ENCODE peak calls at places on chromosomes 5 and 9, in five cellular contexts. X is colonic mucosa, E is keratinocyte, M is Karpas-422, V is HCT116. W is an unnamed sample. For H3K4me1 and H3K9me3, the result is how much of the 10 kb centered on the place peaks cover.

GRCh38 chr9:37486616-37487544 is 1.1 kb downstream of the POLR1E start:
- DNase-seq in X (no peak), E (no peak), M (no peak), V (no peak), W (no peak)

GRCh38 chr9:121860213-121860612 is 208.8 kb downstream of the DAB2IP start:
- DNase-seq in X (no peak), E (no peak), M (no peak), V (no peak), W (peak)

GRCh38 chr9:29625292-29625731 is 2052.0 kb upstream of the C9orf72 start:
- DNase-seq in X (no peak), E (no peak), M (no peak), V (no peak), W (no peak)

GRCh38 chr5:134131578-134132350 is 17.3 kb downstream of the TCF7 start:
- DNase-seq in X (no peak), E (no peak), M (no peak), V (no peak), W (no peak)

GRCh38 chr9:98707158-98708102 is 1.3 kb downstream of the GABBR2 start:
- DNase-seq in X (no peak), E (no peak), M (no peak), V (peak), W (peak)

GRCh38 chr5:3218916-3219650 is 376.5 kb upstream of the IRX1 start:
- DNase-seq in X (peak), E (no peak), M (no peak), V (no peak), W (no peak)

GRCh38 chr9:120538339-120538738 is 41.6 kb downstream of the CDK5RAP2 start:
- DNase-seq in X (no peak), E (no peak), M (no peak), V (no peak), W (no peak)

GRCh38 chr5:74492230-74492629 is 148.3 kb downstream of the ENC1 start:
- DNase-seq in X (no peak), E (no peak), M (no peak), V (no peak), W (no peak)

GRCh38 chr9:131436865-131437271 is 43.0 kb downstream of the PRRC2B start:
- DNase-seq in X (no peak), E (no peak), M (no peak), V (no peak), W (peak)

GRCh38 chr5:54643679-54644078 is 126.1 kb downstream of the SNX18 start:
- DNase-seq in X (no peak), E (peak), M (no peak), V (peak), W (no peak)

GRCh38 chr9:112846528-112847488 is 43.9 kb downstream of the SLC46A2 start:
- DNase-seq in X (no peak), E (no peak), M (no peak), V (no peak), W (peak)

GRCh38 chr9:95666096-95666784 is 149.5 kb upstream of the PTCH1 start:
- DNase-seq in X (no peak), E (no peak), M (no peak), V (no peak), W (no peak)

GRCh38 chr5:112586596-112587062 is 151.1 kb upstream of the APC start:
- DNase-seq in X (no peak), E (no peak), M (peak), V (no peak), W (peak)

GRCh38 chr9:38153152-38153909 is 84.3 kb upstream of the SHB start:
- DNase-seq in X (no peak), E (no peak), M (no peak), V (no peak), W (no peak)

GRCh38 chr9:131094622-131095021 is 1.7 kb upstream of the AIF1L start:
- DNase-seq in X (peak), E (no peak), M (no peak), V (no peak), W (no peak)

GRCh38 chr5:131079232-131079631 is 85.8 kb downstream of the HINT1 start:
- DNase-seq in X (no peak), E (no peak), M (no peak), V (no peak), W (no peak)

GRCh38 chr5:132425009-132425937 is 55.8 kb downstream of the SLC22A5 start:
- DNase-seq in X (peak), E (no peak), M (peak), V (no peak), W (no peak)

GRCh38 chr5:145847499-145848497 is 12.7 kb upstream of the PRELID2 start:
- DNase-seq in X (no peak), E (peak), M (no peak), V (peak), W (no peak)

GRCh38 chr5:41408676-41409443 is 101.5 kb downstream of the PLCXD3 start:
- DNase-seq in X (peak), E (no peak), M (no peak), V (no peak), W (peak)

GRCh38 chr9:97858826-97859225 is 5.8 kb downstream of the FOXE1 start:
- DNase-seq in X (no peak), E (no peak), M (no peak), V (no peak), W (no peak)

GRCh38 chr9:124934290-124934689 is 6.6 kb downstream of the GOLGA1 start:
- DNase-seq in X (no peak), E (no peak), M (peak), V (no peak), W (no peak)

GRCh38 chr5:43729846-43730478 is 127.0 kb downstream of the NNT start:
- DNase-seq in X (no peak), E (no peak), M (peak), V (peak), W (no peak)

GRCh38 chr5:78543916-78544315 is 104.7 kb downstream of the LHFPL2 start:
- DNase-seq in X (no peak), E (no peak), M (no peak), V (no peak), W (no peak)
- H3K4me1 ChIP-seq in X (under half), E (under half), M (under half), V (under half), W (under half)

GRCh38 chr9:135287627-135288026 is 192.0 kb upstream of the PPP1R26 start:
- DNase-seq in X (no peak), E (no peak), M (no peak), V (no peak), W (no peak)

GRCh38 chr9:135284386-135285134 is 195.0 kb upstream of the PPP1R26 start:
- DNase-seq in X (no peak), E (no peak), M (no peak), V (no peak), W (no peak)

GRCh38 chr9:135288054-135288453 is 191.5 kb upstream of the PPP1R26 start:
- DNase-seq in X (no peak), E (no peak), M (no peak), V (no peak), W (no peak)

GRCh38 chr9:135288941-135289534 is 190.5 kb upstream of the PPP1R26 start:
- DNase-seq in X (no peak), E (no peak), M (no peak), V (peak), W (no peak)

GRCh38 chr9:135286961-135287360 is 192.6 kb upstream of the PPP1R26 start:
- DNase-seq in X (no peak), E (no peak), M (no peak), V (no peak), W (no peak)
- H3K9me3 ChIP-seq in X (under half), E (under half), M (under half), V (under half), W (under half)

GRCh38 chr9:110672873-110673508 is 4.4 kb downstream of the MUSK start:
- DNase-seq in X (no peak), E (no peak), M (no peak), V (no peak), W (no peak)

GRCh38 chr9:110671849-110672248 is 3.3 kb downstream of the MUSK start:
- DNase-seq in X (no peak), E (no peak), M (no peak), V (no peak), W (no peak)

GRCh38 chr9:110669439-110669838 is 848 bp downstream of the MUSK start:
- DNase-seq in X (no peak), E (no peak), M (no peak), V (no peak), W (no peak)

GRCh38 chr9:110668528-110669167 is at the start of gene MUSK:
- DNase-seq in X (no peak), E (no peak), M (no peak), V (no peak), W (no peak)
- H3K9ac ChIP-seq in X (peak), E (no peak), M (no peak), V (no peak), W (no peak)

GRCh38 chr5:173237821-173238220 is 2.8 kb upstream of the NKX2-5 start:
- DNase-seq in X (no peak), E (no peak), M (no peak), V (no peak), W (peak)

GRCh38 chr5:173235499-173236394 is 741 bp upstream of the NKX2-5 start:
- DNase-seq in X (no peak), E (no peak), M (no peak), V (no peak), W (peak)

GRCh38 chr5:173238312-173239232 is 3.6 kb upstream of the NKX2-5 start:
- DNase-seq in X (no peak), E (no peak), M (no peak), V (no peak), W (peak)

GRCh38 chr5:173239233-173239593 is 4.2 kb upstream of the NKX2-5 start:
- DNase-seq in X (no peak), E (no peak), M (no peak), V (no peak), W (no peak)

DNA sequence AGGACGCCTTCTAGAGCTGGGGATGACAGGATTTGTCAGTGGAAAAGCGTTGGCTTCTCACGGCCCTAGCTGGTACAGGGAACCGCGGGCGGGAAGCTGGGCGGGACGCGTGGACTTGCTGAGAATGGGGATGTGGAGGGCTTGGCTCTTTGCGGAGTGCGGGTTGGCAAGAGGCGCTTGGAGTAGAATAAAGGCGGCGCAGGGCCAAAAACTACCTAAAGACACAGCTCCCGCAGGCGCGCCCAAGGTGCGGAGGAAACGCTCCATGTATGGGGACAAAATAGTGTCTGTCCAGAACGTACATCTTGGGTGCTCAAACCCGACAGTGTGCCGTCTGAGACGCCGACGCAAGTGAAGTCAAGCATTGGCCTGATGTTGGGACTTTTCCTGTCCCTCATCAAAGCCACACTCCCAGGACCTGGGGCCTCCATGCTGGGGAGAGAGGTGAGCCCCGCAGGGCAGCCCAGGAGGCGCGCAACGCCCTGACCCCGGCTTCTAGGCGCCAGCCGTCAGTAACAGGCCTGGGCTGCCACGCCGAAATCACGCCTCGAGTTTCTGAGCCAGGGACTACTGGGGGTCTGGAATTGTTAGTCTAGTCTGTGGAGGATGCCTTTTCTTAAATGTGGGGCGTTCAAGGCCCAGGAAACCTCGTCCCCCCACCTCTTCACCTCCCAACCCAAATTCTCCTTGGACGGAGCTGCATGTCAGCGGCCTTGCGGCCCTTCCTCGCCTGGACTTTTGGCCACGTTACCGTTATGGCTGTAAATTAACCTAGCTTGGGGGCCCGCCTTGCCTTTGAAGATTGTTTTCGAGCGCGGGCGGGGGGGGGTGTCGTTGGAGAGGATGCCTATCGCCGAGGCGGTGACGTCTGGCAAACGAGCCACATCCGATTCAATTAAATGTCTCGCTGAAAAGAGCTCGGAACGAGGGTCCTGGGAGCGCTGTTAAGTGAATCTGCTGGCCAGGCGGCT is 1.8 kb upstream of the NKX2-5 start:
- DNase-seq in X (no peak), E (no peak), M (no peak), V (no peak), W (peak)
- H3K4me1 ChIP-seq in X (under half), E (under half), M (under half), V (under half), W (under half)

GRCh38 chr9:77783518-77783917 is 135.4 kb upstream of the GNA14 start:
- DNase-seq in X (no peak), E (no peak), M (no peak), V (no peak), W (no peak)
- H3K9me3 ChIP-seq in X (under half), E (under half), M (under half), V (under half), W (under half)

DNA sequence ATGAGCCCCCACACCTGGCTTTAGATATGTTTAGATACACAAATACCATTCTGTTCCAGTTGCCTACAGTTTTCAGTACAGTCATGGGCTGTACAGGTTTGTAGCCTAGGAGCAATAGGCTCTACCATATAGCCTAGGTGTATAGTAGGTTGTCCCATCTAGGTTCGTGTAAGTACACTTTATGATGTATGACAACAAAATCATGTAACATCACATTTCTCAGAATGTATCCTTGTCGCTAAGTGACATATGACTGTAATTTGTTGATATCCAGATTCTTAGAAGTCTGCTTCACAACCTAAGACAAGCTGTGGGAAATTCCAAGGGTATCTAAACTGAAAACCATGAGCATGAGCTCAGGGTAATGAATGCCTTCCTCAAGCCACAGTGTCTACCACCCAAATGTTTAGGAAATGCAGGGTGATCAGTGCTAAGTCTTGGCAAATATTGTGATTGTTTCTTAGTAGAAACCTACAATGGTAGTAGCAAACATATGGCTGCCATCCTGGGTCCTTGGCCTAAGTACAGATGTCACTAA is 8.4 kb downstream of the ECM2 start:
- DNase-seq in X (no peak), E (no peak), M (no peak), V (no peak), W (no peak)
- H3K9ac ChIP-seq in X (no peak), E (no peak), M (no peak), V (no peak), W (no peak)

DNA sequence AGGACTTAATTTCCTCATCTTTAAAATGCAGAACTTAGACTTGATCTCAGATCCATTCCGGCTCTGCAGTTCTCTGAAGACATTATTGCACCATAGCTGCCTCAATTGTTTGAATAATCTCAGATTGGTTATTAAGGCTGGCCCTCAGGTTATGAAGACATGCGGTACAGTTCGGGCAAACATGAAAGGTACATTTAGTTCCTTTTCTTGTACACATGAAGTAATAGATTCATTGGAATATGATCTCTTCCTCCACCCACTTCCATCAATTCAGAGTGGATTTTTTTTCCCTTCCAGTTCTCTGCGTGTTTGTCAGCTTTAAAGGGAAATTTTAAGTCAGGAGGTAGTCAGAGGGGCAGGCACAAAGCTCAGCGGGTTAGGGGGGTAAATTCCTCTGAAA is 28.0 kb downstream of the ATP6V0E1 start:
- DNase-seq in X (no peak), E (no peak), M (no peak), V (no peak), W (no peak)
- H3K4me1 ChIP-seq in X (under half), E (under half), M (under half), V (under half), W (under half)

W was measured in endodermal cell.